ENCODE peak calls at places on chromosomes 12 and 14, in ten cellular contexts. X, V, H, J, F, Y, P, B, I and U are unnamed samples.

GRCh38 chr12:71972441-71973074 is 33.9 kb downstream of the TPH2 start:
- DNase-seq in X (no peak), V (no peak), H (peak), J (no peak), F (no peak), Y (no peak), P (no peak), B (no peak), I (no peak), U (no peak)

GRCh38 chr12:28140404-28140803 is 49.9 kb upstream of the CCDC91 start:
- DNase-seq in X (no peak), V (no peak), H (no peak), J (no peak), F (no peak), Y (no peak), P (no peak), B (no peak), I (no peak), U (no peak)

GRCh38 chr14:85533821-85534271 is 3.9 kb downstream of the FLRT2 start:
- DNase-seq in X (peak), V (no peak), H (peak), J (no peak), F (no peak), Y (no peak), P (no peak), B (no peak), I (no peak), U (no peak)

GRCh38 chr12:116784238-116784612 is 46.1 kb downstream of the RNFT2 start:
- DNase-seq in X (peak), V (no peak), H (no peak), J (no peak), F (no peak), Y (no peak), P (no peak), B (no peak), I (no peak), U (no peak)

GRCh38 chr12:29611906-29612305 is 114.4 kb upstream of the OVCH1 start:
- DNase-seq in X (no peak), V (peak), H (no peak), J (no peak), F (peak), Y (no peak), P (no peak), B (no peak), I (no peak), U (no peak)

GRCh38 chr12:13801543-13801942 is 179.9 kb downstream of the GRIN2B start:
- DNase-seq in X (no peak), V (no peak), H (no peak), J (no peak), F (no peak), Y (no peak), P (no peak), B (no peak), I (no peak), U (no peak)

GRCh38 chr12:124928095-124928911 is 13.9 kb upstream of the UBC start:
- DNase-seq in X (peak), V (no peak), H (no peak), J (no peak), F (peak), Y (no peak), P (no peak), B (peak), I (no peak), U (no peak)

GRCh38 chr14:70709726-70710382 is 68.1 kb downstream of the TTC9 start:
- DNase-seq in X (no peak), V (no peak), H (peak), J (no peak), F (no peak), Y (no peak), P (no peak), B (no peak), I (no peak), U (no peak)

GRCh38 chr12:93237235-93237915 is 140.3 kb upstream of the NUDT4 start:
- DNase-seq in X (no peak), V (no peak), H (no peak), J (no peak), F (no peak), Y (no peak), P (no peak), B (no peak), I (no peak), U (peak)

GRCh38 chr14:99698642-99699041 is 14.5 kb downstream of the CYP46A1 start:
- DNase-seq in X (no peak), V (no peak), H (no peak), J (no peak), F (no peak), Y (no peak), P (no peak), B (no peak), I (no peak), U (no peak)

GRCh38 chr12:71727958-71728357 is 26.7 kb upstream of the RAB21 start:
- DNase-seq in X (no peak), V (no peak), H (no peak), J (no peak), F (no peak), Y (no peak), P (no peak), B (no peak), I (no peak), U (no peak)

GRCh38 chr14:57962293-57962996 is 96.6 kb upstream of the SLC35F4 start:
- DNase-seq in X (peak), V (no peak), H (peak), J (no peak), F (no peak), Y (no peak), P (no peak), B (no peak), I (no peak), U (no peak)

GRCh38 chr14:47438650-47439140 is 236.7 kb downstream of the MDGA2 start:
- DNase-seq in X (no peak), V (no peak), H (no peak), J (no peak), F (peak), Y (peak), P (no peak), B (no peak), I (no peak), U (no peak)

GRCh38 chr12:42385341-42385841 is 59.4 kb downstream of the PPHLN1 start:
- DNase-seq in X (no peak), V (no peak), H (peak), J (no peak), F (no peak), Y (no peak), P (no peak), B (no peak), I (no peak), U (no peak)